ENCODE peak calls at places on chromosomes 13 and 19, in nine cellular contexts. One of them, this sample, is unnamed.

GRCh38 chr13:102726430-102726829 is 31.6 kb upstream of the METTL21C start:
- DNase-seq in stomach: no peak
- DNase-seq in endodermal cell: no peak
- DNase-seq in heart right ventricle: no peak
- DNase-seq in neural progenitor cell: no peak
- DNase-seq in CD8-positive, alpha-beta T cell: no peak
- DNase-seq in brain microvascular endothelial cell: no peak
- DNase-seq in fibroblast of lung: no peak
- DNase-seq in PC-3: peak
- DNase-seq in this sample: no peak

GRCh38 chr19:53308339-53308811 is 25.2 kb upstream of the ZNF845 start:
- DNase-seq in stomach: no peak
- DNase-seq in endodermal cell: peak
- DNase-seq in heart right ventricle: no peak
- DNase-seq in neural progenitor cell: peak
- DNase-seq in CD8-positive, alpha-beta T cell: no peak
- DNase-seq in brain microvascular endothelial cell: no peak
- DNase-seq in fibroblast of lung: no peak
- DNase-seq in PC-3: no peak
- DNase-seq in this sample: peak

GRCh38 chr19:18571564-18572344 is at the start of gene UBA52:
- DNase-seq in stomach: peak
- DNase-seq in endodermal cell: peak
- DNase-seq in heart right ventricle: peak
- DNase-seq in neural progenitor cell: peak
- DNase-seq in CD8-positive, alpha-beta T cell: peak
- DNase-seq in brain microvascular endothelial cell: peak
- DNase-seq in fibroblast of lung: peak
- DNase-seq in PC-3: peak
- DNase-seq in this sample: peak

GRCh38 chr19:51799311-51799997 is 4.5 kb downstream of the FPR3 start:
- DNase-seq in stomach: peak
- DNase-seq in endodermal cell: no peak
- DNase-seq in heart right ventricle: peak
- DNase-seq in neural progenitor cell: no peak
- DNase-seq in CD8-positive, alpha-beta T cell: no peak
- DNase-seq in brain microvascular endothelial cell: peak
- DNase-seq in fibroblast of lung: peak
- DNase-seq in PC-3: peak
- DNase-seq in this sample: peak

GRCh38 chr13:51894239-51894638 is 32.5 kb downstream of the CCDC70 start:
- DNase-seq in stomach: no peak
- DNase-seq in endodermal cell: peak
- DNase-seq in heart right ventricle: no peak
- DNase-seq in neural progenitor cell: no peak
- DNase-seq in CD8-positive, alpha-beta T cell: no peak
- DNase-seq in brain microvascular endothelial cell: no peak
- DNase-seq in fibroblast of lung: no peak
- DNase-seq in PC-3: peak
- DNase-seq in this sample: no peak

GRCh38 chr13:40536443-40537113 is 129.9 kb downstream of the FOXO1 start:
- DNase-seq in stomach: peak
- DNase-seq in endodermal cell: peak
- DNase-seq in heart right ventricle: no peak
- DNase-seq in neural progenitor cell: no peak
- DNase-seq in CD8-positive, alpha-beta T cell: no peak
- DNase-seq in brain microvascular endothelial cell: no peak
- DNase-seq in fibroblast of lung: no peak
- DNase-seq in PC-3: peak
- DNase-seq in this sample: no peak

GRCh38 chr13:53015971-53016370 is 12.6 kb upstream of the OLFM4 start:
- DNase-seq in stomach: no peak
- DNase-seq in endodermal cell: no peak
- DNase-seq in heart right ventricle: no peak
- DNase-seq in neural progenitor cell: no peak
- DNase-seq in CD8-positive, alpha-beta T cell: no peak
- DNase-seq in brain microvascular endothelial cell: no peak
- DNase-seq in fibroblast of lung: no peak
- DNase-seq in PC-3: no peak
- DNase-seq in this sample: no peak

GRCh38 chr19:49120325-49120683 is 960 bp downstream of the PPFIA3 start:
- DNase-seq in stomach: no peak
- DNase-seq in endodermal cell: no peak
- DNase-seq in heart right ventricle: no peak
- DNase-seq in neural progenitor cell: no peak
- DNase-seq in CD8-positive, alpha-beta T cell: no peak
- DNase-seq in brain microvascular endothelial cell: no peak
- DNase-seq in fibroblast of lung: no peak
- DNase-seq in PC-3: no peak
- DNase-seq in this sample: no peak

GRCh38 chr19:46206176-46206575 is 23.4 kb upstream of the IGFL1 start:
- DNase-seq in stomach: no peak
- DNase-seq in endodermal cell: no peak
- DNase-seq in heart right ventricle: peak
- DNase-seq in neural progenitor cell: no peak
- DNase-seq in CD8-positive, alpha-beta T cell: no peak
- DNase-seq in brain microvascular endothelial cell: no peak
- DNase-seq in fibroblast of lung: no peak
- DNase-seq in PC-3: peak
- DNase-seq in this sample: no peak

GRCh38 chr19:5958851-5959122 is 19.2 kb downstream of the RANBP3 start:
- DNase-seq in stomach: no peak
- DNase-seq in endodermal cell: no peak
- DNase-seq in heart right ventricle: no peak
- DNase-seq in neural progenitor cell: no peak
- DNase-seq in CD8-positive, alpha-beta T cell: no peak
- DNase-seq in brain microvascular endothelial cell: no peak
- DNase-seq in fibroblast of lung: no peak
- DNase-seq in PC-3: no peak
- DNase-seq in this sample: no peak

GRCh38 chr19:42283248-42284065 is 14.4 kb downstream of the CIC start:
- DNase-seq in stomach: peak
- DNase-seq in endodermal cell: peak
- DNase-seq in heart right ventricle: peak
- DNase-seq in neural progenitor cell: peak
- DNase-seq in CD8-positive, alpha-beta T cell: peak
- DNase-seq in brain microvascular endothelial cell: peak
- DNase-seq in fibroblast of lung: peak
- DNase-seq in PC-3: no peak
- DNase-seq in this sample: peak

GRCh38 chr19:27858981-27859581 is 1353.9 kb downstream of the UQCRFS1 start:
- DNase-seq in stomach: no peak
- DNase-seq in endodermal cell: no peak
- DNase-seq in heart right ventricle: no peak
- DNase-seq in neural progenitor cell: no peak
- DNase-seq in CD8-positive, alpha-beta T cell: no peak
- DNase-seq in brain microvascular endothelial cell: no peak
- DNase-seq in fibroblast of lung: no peak
- DNase-seq in PC-3: no peak
- DNase-seq in this sample: no peak

GRCh38 chr13:23681253-23681652 is 111.0 kb downstream of the TNFRSF19 start:
- DNase-seq in stomach: no peak
- DNase-seq in endodermal cell: no peak
- DNase-seq in heart right ventricle: no peak
- DNase-seq in neural progenitor cell: no peak
- DNase-seq in CD8-positive, alpha-beta T cell: no peak
- DNase-seq in brain microvascular endothelial cell: peak
- DNase-seq in fibroblast of lung: peak
- DNase-seq in PC-3: no peak
- DNase-seq in this sample: no peak

GRCh38 chr13:73338389-73338788 is 279.6 kb downstream of the KLF5 start:
- DNase-seq in stomach: no peak
- DNase-seq in endodermal cell: no peak
- DNase-seq in heart right ventricle: no peak
- DNase-seq in neural progenitor cell: no peak
- DNase-seq in CD8-positive, alpha-beta T cell: no peak
- DNase-seq in brain microvascular endothelial cell: peak
- DNase-seq in fibroblast of lung: no peak
- DNase-seq in PC-3: no peak
- DNase-seq in this sample: no peak

GRCh38 chr13:74132768-74133656 is 1.2 kb downstream of the KLF12 start:
- DNase-seq in stomach: peak
- DNase-seq in endodermal cell: peak
- DNase-seq in heart right ventricle: peak
- DNase-seq in neural progenitor cell: peak
- DNase-seq in CD8-positive, alpha-beta T cell: peak
- DNase-seq in brain microvascular endothelial cell: no peak
- DNase-seq in fibroblast of lung: peak
- DNase-seq in PC-3: no peak
- DNase-seq in this sample: peak

GRCh38 chr13:90232291-90232690 is 1115.2 kb upstream of the MIR17HG start:
- DNase-seq in stomach: no peak
- DNase-seq in endodermal cell: no peak
- DNase-seq in heart right ventricle: no peak
- DNase-seq in neural progenitor cell: no peak
- DNase-seq in CD8-positive, alpha-beta T cell: no peak
- DNase-seq in brain microvascular endothelial cell: no peak
- DNase-seq in fibroblast of lung: peak
- DNase-seq in PC-3: no peak
- DNase-seq in this sample: no peak

GRCh38 chr13:50153888-50154287 is 138.6 kb downstream of the KCNRG start:
- DNase-seq in stomach: no peak
- DNase-seq in endodermal cell: no peak
- DNase-seq in heart right ventricle: no peak
- DNase-seq in neural progenitor cell: no peak
- DNase-seq in CD8-positive, alpha-beta T cell: no peak
- DNase-seq in brain microvascular endothelial cell: no peak
- DNase-seq in fibroblast of lung: no peak
- DNase-seq in PC-3: no peak
- DNase-seq in this sample: no peak

GRCh38 chr13:40667622-40667978 is 1.2 kb upstream of the FOXO1 start:
- DNase-seq in stomach: no peak
- DNase-seq in endodermal cell: peak
- DNase-seq in heart right ventricle: peak
- DNase-seq in neural progenitor cell: peak
- DNase-seq in CD8-positive, alpha-beta T cell: no peak
- DNase-seq in brain microvascular endothelial cell: no peak
- DNase-seq in fibroblast of lung: no peak
- DNase-seq in PC-3: no peak
- DNase-seq in this sample: no peak

DNA sequence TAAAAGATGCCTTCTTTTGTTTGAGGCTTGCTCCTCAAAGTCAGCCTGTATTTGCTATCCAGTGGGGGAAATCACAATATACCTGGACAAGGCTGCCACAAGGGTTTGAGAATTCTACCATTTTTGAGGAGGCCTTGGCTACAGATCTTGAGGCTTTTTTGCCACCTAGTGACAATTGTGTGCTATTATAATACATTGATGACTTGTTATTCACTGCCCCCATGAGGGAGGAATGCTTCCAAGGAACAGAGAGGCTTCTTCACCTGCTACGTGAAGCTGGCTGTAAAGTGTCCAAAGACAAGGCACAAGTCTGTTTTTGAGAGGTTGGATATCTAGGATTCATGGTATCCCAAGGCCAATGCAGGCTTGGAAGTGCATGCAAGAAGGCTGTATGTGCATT is 72.5 kb downstream of the ZNF708 start:
- DNase-seq in stomach: no peak
- DNase-seq in endodermal cell: peak
- DNase-seq in heart right ventricle: no peak
- DNase-seq in neural progenitor cell: peak
- DNase-seq in CD8-positive, alpha-beta T cell: no peak
- DNase-seq in brain microvascular endothelial cell: peak
- DNase-seq in fibroblast of lung: peak
- DNase-seq in PC-3: no peak
- DNase-seq in this sample: no peak
- TF ChIP-seq CTCF in stomach: peak
- TF ChIP-seq CTCF in endodermal cell: peak
- TF ChIP-seq CTCF in heart right ventricle: peak
- TF ChIP-seq CTCF in neural progenitor cell: peak
- TF ChIP-seq CTCF in CD8-positive, alpha-beta T cell: no peak
- TF ChIP-seq CTCF in brain microvascular endothelial cell: peak
- TF ChIP-seq CTCF in fibroblast of lung: no peak
- TF ChIP-seq CTCF in PC-3: no peak
- TF ChIP-seq CTCF in this sample: peak

GRCh38 chr19:3801412-3802096 is 15.4 kb upstream of the MATK start:
- DNase-seq in stomach: peak
- DNase-seq in endodermal cell: peak
- DNase-seq in heart right ventricle: peak
- DNase-seq in neural progenitor cell: peak
- DNase-seq in CD8-positive, alpha-beta T cell: peak
- DNase-seq in brain microvascular endothelial cell: peak
- DNase-seq in fibroblast of lung: peak
- DNase-seq in PC-3: peak
- DNase-seq in this sample: no peak
- H3K27ac ChIP-seq in stomach: no peak
- H3K27ac ChIP-seq in endodermal cell: no peak
- H3K27ac ChIP-seq in heart right ventricle: no peak
- H3K27ac ChIP-seq in neural progenitor cell: no peak
- H3K27ac ChIP-seq in CD8-positive, alpha-beta T cell: no peak
- H3K27ac ChIP-seq in brain microvascular endothelial cell: no peak
- H3K27ac ChIP-seq in fibroblast of lung: no peak
- H3K27ac ChIP-seq in PC-3: no peak
- H3K27ac ChIP-seq in this sample: no peak

GRCh38 chr19:1395194-1396018 is 5.9 kb downstream of the GAMT start:
- DNase-seq in stomach: peak
- DNase-seq in endodermal cell: no peak
- DNase-seq in heart right ventricle: no peak
- DNase-seq in neural progenitor cell: no peak
- DNase-seq in CD8-positive, alpha-beta T cell: no peak
- DNase-seq in brain microvascular endothelial cell: no peak
- DNase-seq in fibroblast of lung: no peak
- DNase-seq in PC-3: no peak
- DNase-seq in this sample: no peak
- TF ChIP-seq CTCF in stomach: no peak
- TF ChIP-seq CTCF in endodermal cell: no peak
- TF ChIP-seq CTCF in heart right ventricle: no peak
- TF ChIP-seq CTCF in neural progenitor cell: no peak
- TF ChIP-seq CTCF in CD8-positive, alpha-beta T cell: no peak
- TF ChIP-seq CTCF in brain microvascular endothelial cell: no peak
- TF ChIP-seq CTCF in fibroblast of lung: no peak
- TF ChIP-seq CTCF in PC-3: no peak
- TF ChIP-seq CTCF in this sample: no peak

DNA sequence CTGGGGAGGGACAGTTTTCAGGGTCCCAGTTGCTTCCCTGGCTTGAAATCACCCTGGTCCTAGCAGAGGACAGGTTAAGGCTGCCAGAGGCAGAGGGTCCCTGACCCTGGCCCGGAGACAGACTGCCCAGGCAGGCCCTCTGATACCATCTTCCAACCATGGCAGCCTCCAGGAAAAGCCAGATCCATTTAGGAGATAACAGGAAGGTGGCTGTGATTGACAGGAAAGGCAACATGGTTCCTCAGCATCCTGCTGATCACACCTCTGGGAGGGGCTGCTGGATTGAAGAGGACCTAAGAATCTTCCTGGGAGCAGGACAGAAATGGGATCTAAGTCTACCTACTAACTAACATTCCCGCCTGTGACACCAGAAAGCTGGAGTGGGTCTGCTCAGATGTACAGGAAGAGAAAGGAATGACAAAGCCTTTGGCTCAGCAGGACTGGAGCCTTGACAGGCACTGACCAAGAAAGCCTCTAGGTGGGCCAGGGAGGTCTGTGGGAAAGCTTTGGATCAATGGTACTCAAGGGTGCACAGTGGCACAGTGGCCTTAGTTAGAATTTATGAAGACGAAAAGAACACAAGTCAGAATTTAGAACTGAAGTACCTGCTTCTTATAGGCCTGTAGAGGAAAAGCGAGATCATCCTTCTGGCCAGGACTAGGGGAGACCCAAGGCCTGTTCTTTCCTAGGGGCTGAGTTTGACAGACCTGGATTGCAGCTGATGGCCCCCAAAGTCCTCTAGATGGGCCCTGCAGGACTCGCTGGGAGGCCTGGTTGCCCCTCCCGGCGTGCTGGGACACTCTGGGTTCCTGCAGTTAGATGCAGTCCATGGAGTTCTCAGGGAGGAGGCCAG is 2.3 kb upstream of the PRKACA start:
- DNase-seq in stomach: no peak
- DNase-seq in endodermal cell: no peak
- DNase-seq in heart right ventricle: no peak
- DNase-seq in neural progenitor cell: no peak
- DNase-seq in CD8-positive, alpha-beta T cell: no peak
- DNase-seq in brain microvascular endothelial cell: no peak
- DNase-seq in fibroblast of lung: no peak
- DNase-seq in PC-3: no peak
- DNase-seq in this sample: no peak
- H3K27ac ChIP-seq in stomach: peak
- H3K27ac ChIP-seq in endodermal cell: no peak
- H3K27ac ChIP-seq in heart right ventricle: peak
- H3K27ac ChIP-seq in neural progenitor cell: peak
- H3K27ac ChIP-seq in CD8-positive, alpha-beta T cell: no peak
- H3K27ac ChIP-seq in brain microvascular endothelial cell: no peak
- H3K27ac ChIP-seq in fibroblast of lung: peak
- H3K27ac ChIP-seq in PC-3: no peak
- H3K27ac ChIP-seq in this sample: peak